ENCODE peak calls at places on chromosomes 4 and X, in six cellular contexts. N is neural crest cell, H is GM10248, V is Panc1, I is hepatocyte, C is fibroblast of lung. B is an unnamed sample.

GRCh38 chrX:119010491-119010890 is 36.1 kb downstream of the LONRF3 start:
- DNase-seq in I (no peak), N (no peak), V (no peak), C (no peak), H (no peak), B (no peak)

GRCh38 chrX:77061022-77061421 is 386.2 kb upstream of the FGF16 start:
- DNase-seq in N (no peak), I (no peak), C (no peak), H (no peak), V (no peak), B (no peak)

GRCh38 chr4:67332627-67333026 is 212.7 kb downstream of the CENPC start:
- DNase-seq in H (no peak), I (peak), V (no peak), N (peak), C (no peak), B (peak)

GRCh38 chr4:2103127-2103842 is 44.2 kb downstream of the NAT8L start:
- DNase-seq in H (no peak), C (no peak), V (no peak), I (no peak), N (no peak), B (no peak)

GRCh38 chrX:102784550-102784949 is 64.0 kb downstream of the GPRASP3 start:
- DNase-seq in C (no peak), H (no peak), I (no peak), V (no peak), N (no peak), B (no peak)

GRCh38 chr4:56505269-56506109 is at the start of gene ARL9:
- DNase-seq in H (peak), I (peak), V (no peak), C (peak), N (peak), B (peak)

GRCh38 chr4:74628808-74629616 is 165.3 kb downstream of the BTC start:
- DNase-seq in C (no peak), I (peak), N (no peak), V (no peak), H (no peak), B (no peak)

GRCh38 chrX:54529166-54529558 is 857 bp upstream of the GNL3L start:
- DNase-seq in V (no peak), N (no peak), C (no peak), H (no peak), I (no peak), B (no peak)

GRCh38 chrX:70960728-70961127 is 29.8 kb upstream of the SLC7A3 start:
- DNase-seq in N (no peak), H (no peak), I (no peak), V (no peak), C (no peak), B (no peak)

GRCh38 chrX:84715315-84715714 is 213.1 kb upstream of the HDX start:
- DNase-seq in V (no peak), C (no peak), H (no peak), N (no peak), I (no peak), B (no peak)

DNA sequence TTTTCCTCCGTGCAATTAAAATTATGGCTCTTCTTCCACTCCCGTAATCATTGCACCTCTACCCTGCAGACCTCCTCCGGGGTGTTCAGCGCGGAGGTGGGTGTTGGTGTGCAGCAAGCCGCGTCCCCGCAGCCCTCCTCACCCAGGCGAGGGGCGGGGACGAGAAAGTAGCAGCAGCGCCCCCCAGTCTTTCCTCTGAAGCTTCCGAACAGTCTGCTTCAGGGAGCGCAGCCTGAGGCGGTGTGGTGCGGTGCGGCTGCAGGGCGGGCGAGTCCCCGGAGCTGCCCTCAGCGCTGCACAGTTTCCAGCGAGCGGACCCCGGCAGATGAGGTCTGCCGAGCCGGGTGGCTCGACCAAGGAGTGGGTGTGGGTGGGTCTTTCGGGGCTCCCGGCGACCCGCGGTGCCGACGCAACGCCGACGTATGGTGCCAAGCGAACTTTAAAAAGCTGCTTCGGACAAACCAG is at the start of gene FRAS1:
- DNase-seq in H (peak), N (peak), C (peak), I (peak), V (no peak), B (peak)
- TF ChIP-seq CTCF in H (no peak), N (peak), C (no peak), I (peak), V (no peak), B (no peak)

DNA sequence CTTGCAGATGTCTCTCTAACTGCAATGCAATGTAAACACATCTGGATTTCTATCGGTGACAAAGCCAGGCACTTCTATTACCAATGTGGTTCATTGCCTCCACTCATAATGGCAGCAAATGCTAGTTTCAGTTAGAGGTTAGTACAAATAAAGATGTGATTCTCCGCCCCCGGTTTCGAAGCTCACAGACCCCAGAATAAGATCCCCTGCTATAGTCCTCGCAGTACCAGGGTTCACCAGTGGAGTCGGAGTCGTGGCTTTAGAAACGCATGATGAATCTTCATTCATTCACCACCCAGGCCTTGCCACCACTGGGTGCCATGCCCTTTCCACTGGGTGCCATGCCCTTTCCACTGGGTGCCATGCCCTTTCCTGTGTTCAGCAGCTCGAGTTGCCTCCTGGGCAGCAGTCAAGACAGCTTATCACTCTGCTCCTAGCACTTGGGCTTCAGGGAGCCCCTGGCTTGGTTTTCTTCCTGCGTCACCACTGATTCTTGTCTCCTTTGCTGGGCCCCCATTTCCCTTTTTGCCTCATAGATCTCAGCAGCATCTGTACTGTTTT is 3.5 kb upstream of the NAA10 start:
- DNase-seq in V (no peak), N (no peak), H (no peak), C (no peak), I (no peak), B (no peak)
- TF ChIP-seq CTCF in V (no peak), N (no peak), H (no peak), C (no peak), I (no peak), B (no peak)

GRCh38 chrX:144896323-144896722 is 351.0 kb upstream of the SPANXN1 start:
- DNase-seq in V (no peak), H (no peak), I (peak), C (no peak), N (no peak), B (no peak)
- TF ChIP-seq CTCF in V (peak), H (no peak), I (peak), C (no peak), N (peak), B (peak)

GRCh38 chr4:38113136-38113535 is 152.9 kb downstream of the PTTG2 start:
- DNase-seq in H (no peak), N (no peak), V (no peak), I (no peak), C (no peak), B (no peak)
- TF ChIP-seq CTCF in H (no peak), N (no peak), V (no peak), I (no peak), C (no peak), B (no peak)

B was measured in nephron progenitor cell.